ENCODE peak calls at places on chromosomes 3 and 15, in ten cellular contexts. O, F, C, R, H, U, J, E, G and B are unnamed samples.

GRCh38 chr3:195738274-195739044 is 17.7 kb downstream of the MUC20 start:
- DNase-seq in O (peak; percentile 3), J (no peak), G (no peak), H (peak; percentile 43), R (no peak), C (no peak), E (no peak), U (no peak), F (peak; percentile 51), B (no peak)

GRCh38 chr3:97871788-97872187 is 50.0 kb downstream of the CRYBG3 start:
- DNase-seq in C (no peak), O (no peak), H (no peak), J (no peak), E (no peak), G (no peak), U (no peak), F (no peak), R (no peak), B (no peak)

GRCh38 chr15:67829647-67830504 is 4.6 kb downstream of the SKOR1 start:
- DNase-seq in R (no peak), C (no peak), J (no peak), H (peak; percentile 73), E (no peak), O (no peak), U (no peak), G (no peak), F (peak; percentile 65), B (no peak)

GRCh38 chr3:185709241-185709955 is 115.4 kb downstream of the IGF2BP2 start:
- DNase-seq in U (no peak), C (no peak), O (no peak), H (no peak), R (no peak), F (no peak), G (no peak), J (no peak), E (no peak), B (no peak)

GRCh38 chr3:77039606-77040553 is at the start of gene ROBO2:
- DNase-seq in R (no peak), G (peak; percentile 66), O (peak; percentile 44), F (peak; percentile 74), J (no peak), U (peak; percentile 19), C (peak; percentile 18), H (peak; percentile 77), E (peak; percentile 74), B (no peak)

GRCh38 chr3:183439510-183439909 is 11.1 kb upstream of the MCF2L2 start:
- DNase-seq in O (no peak), H (no peak), G (no peak), E (no peak), F (no peak), C (no peak), U (no peak), R (no peak), J (no peak), B (no peak)

GRCh38 chr3:197595470-197596185 is 39.9 kb upstream of the BDH1 start:
- DNase-seq in F (no peak), U (no peak), O (no peak), C (no peak), R (no peak), G (no peak), E (no peak), J (no peak), H (no peak), B (no peak)

GRCh38 chr3:73179601-73180000 is 118.1 kb downstream of the EBLN2 start:
- DNase-seq in G (no peak), J (no peak), U (no peak), H (no peak), O (no peak), F (no peak), E (no peak), C (no peak), R (no peak), B (no peak)

GRCh38 chr3:13303410-13303809 is 116.7 kb downstream of the NUP210 start:
- DNase-seq in E (no peak), H (peak; percentile 26), F (peak; percentile 44), C (no peak), U (no peak), G (no peak), J (no peak), O (peak; percentile 73), R (no peak), B (no peak)

GRCh38 chr3:136343446-136343845 is 93.3 kb downstream of the PCCB start:
- DNase-seq in H (no peak), J (no peak), C (no peak), E (no peak), G (no peak), R (no peak), U (no peak), O (peak; percentile 26), F (no peak), B (no peak)
- H3K27ac ChIP-seq in H (no peak overlapping the region), J (no peak overlapping the region), C (no peak overlapping the region), E (no peak overlapping the region), G (no peak overlapping the region), R (no peak overlapping the region), U (peak overlapping the region; percentile 50), O (peak overlapping the region; percentile 65), F (no peak overlapping the region), B (no peak overlapping the region)

GRCh38 chr15:31214158-31214863 is 112.3 kb upstream of the KLF13 start:
- DNase-seq in E (no peak), J (no peak), R (no peak), H (no peak), G (no peak), O (no peak), F (no peak), U (no peak), C (no peak), B (no peak)

GRCh38 chr15:31214864-31215489 is 111.7 kb upstream of the KLF13 start:
- DNase-seq in F (no peak), J (peak; percentile 45), R (no peak), H (peak; percentile 88), O (peak; percentile 29), E (no peak), C (peak; percentile 58), U (peak; percentile 32), G (peak; percentile 51), B (no peak)

GRCh38 chr15:31212956-31213694 is 111.6 kb upstream of the TRPM1 start:
- DNase-seq in F (no peak), C (no peak), G (no peak), J (no peak), H (no peak), R (no peak), E (no peak), U (no peak), O (no peak), B (no peak)

GRCh38 chr15:31211353-31211752 is 109.8 kb upstream of the TRPM1 start:
- DNase-seq in H (no peak), O (no peak), F (no peak), G (no peak), E (no peak), U (no peak), R (no peak), J (no peak), C (no peak), B (no peak)

DNA sequence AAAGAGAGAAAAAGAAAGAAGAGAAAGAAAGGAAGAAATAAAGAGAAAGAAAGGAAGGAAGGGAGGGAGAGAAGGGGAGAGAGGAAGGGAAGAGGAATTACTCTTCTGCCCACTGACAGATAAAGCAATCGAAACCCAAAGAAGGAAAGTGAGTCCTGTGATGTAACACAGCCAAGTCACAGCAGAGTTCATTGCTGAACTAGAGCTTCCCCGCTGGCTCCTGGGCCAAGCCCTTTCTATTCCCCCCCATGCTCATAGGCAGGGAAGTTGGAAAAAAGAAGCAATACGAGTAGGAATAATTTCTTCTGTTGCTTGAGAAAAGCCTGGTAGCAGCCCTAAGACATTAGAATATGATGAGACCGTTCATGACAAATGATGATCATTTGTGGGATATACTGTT is 110.8 kb upstream of the TRPM1 start:
- DNase-seq in R (no peak), C (no peak), J (no peak), H (no peak), F (no peak), O (no peak), E (no peak), U (no peak), G (no peak), B (no peak)
- H3K27ac ChIP-seq in R (peak overlapping the region; percentile 74), C (peak overlapping the region; percentile 54), J (peak overlapping the region; percentile 57), H (no peak overlapping the region), F (no peak overlapping the region), O (no peak overlapping the region), E (no peak overlapping the region), U (no peak overlapping the region), G (no peak overlapping the region), B (no peak overlapping the region)

GRCh38 chr3:170910542-170910941 is 2.1 kb upstream of the EIF5A2 start:
- DNase-seq in E (no peak), O (no peak), H (no peak), G (no peak), U (no peak), R (no peak), J (no peak), C (no peak), F (no peak), B (no peak)

GRCh38 chr3:170905862-170906261 is 2.6 kb downstream of the EIF5A2 start:
- DNase-seq in F (no peak), H (no peak), J (no peak), R (no peak), U (no peak), E (no peak), G (no peak), C (no peak), O (no peak), B (no peak)

GRCh38 chr3:170908235-170909116 is at the start of gene EIF5A2:
- DNase-seq in C (peak; percentile 96), H (peak; percentile 98), R (peak; percentile 99), J (peak; percentile 94), G (peak; percentile 96), U (peak; percentile 96), O (peak; percentile 96), E (peak; percentile 95), F (peak; percentile 99), B (peak; percentile 82)

GRCh38 chr3:170909129-170909903 is 879 bp upstream of the EIF5A2 start:
- DNase-seq in C (no peak), E (no peak), G (peak; percentile 25), J (no peak), H (peak; percentile 63), F (no peak), O (no peak), R (no peak), U (peak; percentile 16), B (no peak)

DNA sequence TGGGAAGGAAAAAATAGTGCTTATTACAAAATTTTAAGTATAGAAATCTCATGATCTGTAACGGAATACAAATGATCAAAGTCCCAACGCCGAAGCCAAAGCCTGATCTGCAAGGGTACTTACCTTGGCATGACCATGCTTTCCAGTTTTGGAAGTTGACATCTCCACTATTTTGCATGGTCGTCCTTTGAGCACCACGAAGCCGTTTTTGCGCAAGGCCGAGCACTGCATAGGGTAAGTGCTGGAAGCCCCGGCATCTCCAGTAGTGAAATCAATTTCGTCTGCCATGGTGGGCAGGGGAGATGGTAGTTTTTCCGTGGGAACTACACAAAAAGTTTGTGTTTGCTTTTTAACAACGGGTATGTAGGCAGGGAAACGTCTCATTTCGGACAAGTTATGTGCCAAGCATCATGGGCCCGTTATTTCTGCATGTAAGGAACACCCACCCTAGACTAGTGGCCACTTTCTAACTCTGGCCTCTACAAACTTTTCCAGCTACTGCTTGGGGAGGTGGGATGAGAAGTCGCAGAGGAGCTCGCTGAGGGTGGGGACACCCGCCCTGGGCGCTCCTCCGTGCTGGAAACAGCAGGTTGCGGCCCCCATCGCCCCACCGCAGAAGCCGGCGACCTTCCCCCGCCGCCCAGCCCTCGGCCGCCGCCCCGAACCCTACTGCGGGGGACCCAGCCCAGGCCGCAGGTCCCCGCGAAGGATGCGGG is 760 bp downstream of the EIF5A2 start:
- DNase-seq in H (peak; percentile 55), C (no peak), R (no peak), E (no peak), J (no peak), O (peak; percentile 5), G (no peak), F (no peak), U (no peak), B (no peak)
- H3K27ac ChIP-seq in H (no peak overlapping the region), C (peak overlapping the region; percentile 73), R (peak overlapping the region; percentile 82), E (peak overlapping the region; percentile 49), J (peak overlapping the region; percentile 85), O (peak overlapping the region; percentile 56), G (peak overlapping the region; percentile 62), F (no peak overlapping the region), U (peak overlapping the region; percentile 7), B (no peak overlapping the region)

GRCh38 chr3:45199837-45200648 is 26.0 kb downstream of the TMEM158 start:
- DNase-seq in E (no peak), U (no peak), H (no peak), J (no peak), C (no peak), R (no peak), F (no peak), G (no peak), O (no peak), B (no peak)
- H3K27ac ChIP-seq in E (no peak overlapping the region), U (no peak overlapping the region), H (no peak overlapping the region), J (no peak overlapping the region), C (no peak overlapping the region), R (no peak overlapping the region), F (peak overlapping the region; percentile 93), G (no peak overlapping the region), O (no peak overlapping the region), B (no peak overlapping the region)